ENCODE peak calls at places on chromosomes 6 and 20, in ten cellular contexts. D is NCI-H345; K is heart left ventricle; T is stimulated activated CD4-positive, alpha-beta T cell treated with anti-CD3 and anti-CD28 coated beads, TNF-alpha, amount 100 ng/mL, for 1 hour; W is fibroblast of villous mesenchyme; X is adipocyte; M is SW480; O is cardiac fibroblast; N is NCI-H1417; I is activated gamma-delta T cell treated with Interleukin-2 at 50 U/mL for 16 hours. P is an unnamed sample.

GRCh38 chr20:58072695-58073671 is 155.5 kb downstream of the ANKRD60 start:
- DNase-seq in D (no peak), K (no peak), T (no peak), W (no peak), X (no peak), M (no peak), O (no peak), N (no peak), I (no peak), P (no peak)

GRCh38 chr6:17207281-17207680 is 73.9 kb upstream of the RBM24 start:
- DNase-seq in D (no peak), K (no peak), T (no peak), W (no peak), X (no peak), M (no peak), O (no peak), N (no peak), I (no peak), P (no peak)

GRCh38 chr6:106732541-106732940 is 103.2 kb downstream of the QRSL1 start:
- DNase-seq in D (no peak), K (no peak), T (no peak), W (no peak), X (no peak), M (no peak), O (no peak), N (no peak), I (no peak), P (no peak)

GRCh38 chr20:34074101-34074760 is 37.8 kb downstream of the EIF2S2 start:
- DNase-seq in D (no peak), K (no peak), T (no peak), W (no peak), X (peak), M (no peak), O (no peak), N (no peak), I (no peak), P (no peak)

GRCh38 chr6:159941286-159942113 is 27.4 kb upstream of the IGF2R start:
- DNase-seq in D (peak), K (no peak), T (no peak), W (peak), X (peak), M (peak), O (peak), N (peak), I (no peak), P (no peak)

GRCh38 chr6:131317516-131317915 is 182.2 kb downstream of the AKAP7 start:
- DNase-seq in D (no peak), K (no peak), T (no peak), W (no peak), X (peak), M (no peak), O (peak), N (no peak), I (no peak), P (no peak)

GRCh38 chr20:60057866-60058807 is 99.9 kb downstream of the CDH26 start:
- DNase-seq in D (no peak), K (peak), T (no peak), W (peak), X (peak), M (no peak), O (peak), N (peak), I (peak), P (peak)

GRCh38 chr20:24683676-24684075 is 214.2 kb downstream of the SYNDIG1 start:
- DNase-seq in D (no peak), K (no peak), T (no peak), W (no peak), X (no peak), M (no peak), O (peak), N (no peak), I (no peak), P (no peak)

GRCh38 chr6:144957236-144957937 is 672.3 kb downstream of the UTRN start:
- DNase-seq in D (no peak), K (no peak), T (no peak), W (no peak), X (peak), M (no peak), O (no peak), N (no peak), I (no peak), P (no peak)

GRCh38 chr6:112007805-112008204 is 46.1 kb upstream of the CCN6 start:
- DNase-seq in D (no peak), K (peak), T (no peak), W (peak), X (no peak), M (no peak), O (peak), N (no peak), I (no peak), P (no peak)

GRCh38 chr6:104951677-104952076 is 5.2 kb upstream of the LIN28B start:
- DNase-seq in D (no peak), K (no peak), T (no peak), W (no peak), X (no peak), M (no peak), O (no peak), N (no peak), I (no peak), P (no peak)

GRCh38 chr6:157187182-157188093 is 135.9 kb downstream of the TMEM242 start:
- DNase-seq in D (peak), K (peak), T (no peak), W (no peak), X (no peak), M (no peak), O (no peak), N (peak), I (no peak), P (peak)

GRCh38 chr6:169250660-169251059 is 3.0 kb downstream of the THBS2 start:
- DNase-seq in D (peak), K (peak), T (no peak), W (peak), X (peak), M (peak), O (peak), N (no peak), I (no peak), P (no peak)

GRCh38 chr6:106997392-106998257 is 23.1 kb upstream of the CD24 start:
- DNase-seq in D (peak), K (no peak), T (no peak), W (peak), X (peak), M (peak), O (peak), N (peak), I (peak), P (peak)

GRCh38 chr20:438581-439469 is 23.5 kb downstream of the TBC1D20 start:
- DNase-seq in D (no peak), K (peak), T (peak), W (no peak), X (no peak), M (no peak), O (no peak), N (no peak), I (peak), P (no peak)

GRCh38 chr20:62739581-62740285 is 31.1 kb downstream of the NTSR1 start:
- DNase-seq in D (no peak), K (peak), T (no peak), W (peak), X (no peak), M (peak), O (no peak), N (no peak), I (peak), P (no peak)

GRCh38 chr6:3229566-3230274 is 2.3 kb upstream of the TUBB2B start:
- DNase-seq in D (peak), K (no peak), T (no peak), W (no peak), X (peak), M (no peak), O (no peak), N (peak), I (no peak), P (peak)

GRCh38 chr6:109506841-109507240 is 23.8 kb upstream of the ZBTB24 start:
- DNase-seq in D (no peak), K (no peak), T (no peak), W (no peak), X (no peak), M (no peak), O (no peak), N (no peak), I (no peak), P (no peak)

GRCh38 chr6:56714273-56714672 is 71.6 kb upstream of the DST start:
- DNase-seq in D (no peak), K (no peak), T (no peak), W (no peak), X (no peak), M (no peak), O (no peak), N (no peak), I (no peak), P (no peak)

GRCh38 chr6:149859368-149859767 is 4.8 kb downstream of the LRP11 start:
- DNase-seq in D (peak), K (no peak), T (no peak), W (peak), X (peak), M (no peak), O (peak), N (no peak), I (no peak), P (no peak)

GRCh38 chr6:163413345-163414116 is 987 bp upstream of the QKI start:
- DNase-seq in D (peak), K (peak), T (peak), W (peak), X (peak), M (no peak), O (peak), N (peak), I (peak), P (no peak)

GRCh38 chr6:4776493-4776966 is 326 bp downstream of the CDYL start:
- DNase-seq in D (no peak), K (no peak), T (no peak), W (no peak), X (peak), M (no peak), O (no peak), N (peak), I (peak), P (no peak)

GRCh38 chr6:21053612-21054011 is 519.4 kb downstream of the CDKAL1 start:
- DNase-seq in D (no peak), K (no peak), T (no peak), W (peak), X (peak), M (peak), O (peak), N (no peak), I (no peak), P (no peak)

GRCh38 chr6:43221046-43221773 is 8.1 kb downstream of the DNPH1 start:
- DNase-seq in D (no peak), K (peak), T (no peak), W (no peak), X (no peak), M (no peak), O (peak), N (no peak), I (no peak), P (no peak)

GRCh38 chr6:85677243-85677956 is 34.7 kb upstream of the SYNCRIP start:
- DNase-seq in D (no peak), K (no peak), T (no peak), W (peak), X (peak), M (no peak), O (peak), N (no peak), I (no peak), P (peak)

GRCh38 chr20:8808180-8808535 is 260.7 kb upstream of the PLCB4 start:
- DNase-seq in D (no peak), K (peak), T (no peak), W (no peak), X (no peak), M (no peak), O (no peak), N (no peak), I (no peak), P (no peak)

GRCh38 chr6:44054635-44055559 is 72.4 kb downstream of the MRPL14 start:
- DNase-seq in D (no peak), K (no peak), T (no peak), W (peak), X (peak), M (no peak), O (no peak), N (no peak), I (no peak), P (no peak)

GRCh38 chr6:13872681-13873080 is 52.1 kb upstream of the RNF182 start:
- DNase-seq in D (no peak), K (no peak), T (no peak), W (no peak), X (no peak), M (no peak), O (no peak), N (no peak), I (no peak), P (no peak)

P was measured in DMS79 treated with DMSO at 0.1 percent for 48 hours.